ENCODE peak calls at places on chromosomes 12 and 14, in four cellular contexts. K is neuronal stem cell, P is sigmoid colon, U is astrocyte. L is an unnamed sample.
A peak's percentile ranks its signal among the peaks of the same experiment; 100 is the strongest.

GRCh38 chr12:92921877-92922276 is 7.2 kb downstream of the EEA1 start:
- DNase-seq in K (no peak), P (no peak), U (no peak), L (no peak)

GRCh38 chr14:21087294-21088091 is 11.0 kb downstream of the ZNF219 start:
- DNase-seq in K (peak; percentile 74), P (no peak), U (peak; percentile 93), L (peak; percentile 84)

GRCh38 chr14:57749267-57749666 is 116.6 kb downstream of the SLC35F4 start:
- DNase-seq in K (no peak), P (no peak), U (peak; percentile 51), L (peak; percentile 89)

GRCh38 chr14:41302776-41303175 is 303.9 kb upstream of the LRFN5 start:
- DNase-seq in K (peak; percentile 57), P (no peak), U (no peak), L (no peak)

GRCh38 chr14:50865677-50866076 is 6.2 kb upstream of the ABHD12B start:
- DNase-seq in K (no peak), P (no peak), U (no peak), L (no peak)

GRCh38 chr12:47935196-47935595 is 28.2 kb upstream of the TMEM106C start:
- DNase-seq in K (no peak), P (peak; percentile 75), U (peak; percentile 66), L (no peak)

GRCh38 chr14:59249029-59249428 is 60.6 kb downstream of the DAAM1 start:
- DNase-seq in K (no peak), P (no peak), U (no peak), L (no peak)

GRCh38 chr12:44240186-44240585 is 404.3 kb downstream of the TMEM117 start:
- DNase-seq in K (no peak), P (no peak), U (no peak), L (no peak)

GRCh38 chr12:6943719-6944380 is at the start of the genes C12orf57 and RNU7-1:
- DNase-seq in K (peak; percentile 76), P (peak; percentile 92), U (peak; percentile 84), L (peak; percentile 89)

GRCh38 chr14:89921346-89921745 is 33.2 kb downstream of the EFCAB11 start:
- DNase-seq in K (no peak), P (no peak), U (peak; percentile 49), L (peak; percentile 50)

GRCh38 chr12:13864081-13864673 is 117.2 kb downstream of the GRIN2B start:
- DNase-seq in K (peak; percentile 57), P (peak; percentile 79), U (peak; percentile 16), L (peak; percentile 56)
- H3K4me3 ChIP-seq in K (no peak overlapping the region), P (no peak overlapping the region), U (no peak overlapping the region), L (no peak overlapping the region)

GRCh38 chr14:69931960-69932359 is 52.7 kb downstream of the SMOC1 start:
- DNase-seq in K (no peak), P (no peak), U (no peak), L (no peak)
- H3K4me3 ChIP-seq in K (no peak overlapping the region), P (no peak overlapping the region), U (no peak overlapping the region), L (no peak overlapping the region)

DNA sequence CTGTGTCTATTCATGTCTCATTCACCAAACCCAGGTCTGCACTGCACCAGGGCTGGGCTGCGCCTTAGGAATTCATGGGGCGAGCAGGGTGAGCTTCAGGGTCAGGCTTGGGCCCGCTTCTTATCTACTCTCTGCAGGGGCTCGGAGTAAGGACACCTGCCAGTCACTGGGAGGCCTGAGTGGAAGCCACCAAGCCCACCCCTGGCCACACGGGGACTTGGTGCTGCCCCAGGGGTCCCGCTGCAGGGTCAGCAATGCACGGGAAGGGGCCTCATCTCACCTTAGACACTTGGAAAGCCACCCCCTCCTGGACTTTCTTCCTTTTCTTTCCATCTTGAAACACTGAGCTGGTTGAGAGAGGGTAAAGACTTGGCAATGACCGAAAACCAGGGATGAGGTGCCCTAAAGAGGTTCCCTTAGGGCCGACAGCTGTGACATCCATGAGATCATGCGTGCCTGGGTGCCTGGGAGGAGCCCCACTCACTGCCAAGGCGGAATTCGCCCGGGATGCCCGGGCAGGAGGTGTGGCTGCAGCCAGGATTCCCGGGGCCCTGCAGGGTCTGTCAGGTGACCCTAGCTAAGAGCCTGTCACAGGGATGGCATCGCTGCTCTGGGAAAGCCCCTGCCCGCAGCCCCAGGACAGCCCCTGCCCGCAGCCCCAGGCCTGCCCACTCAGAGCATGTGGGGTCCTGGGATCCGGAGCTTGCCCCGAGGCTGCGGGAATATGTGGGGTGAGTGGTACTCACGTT is 45.5 kb upstream of the EML1 start:
- DNase-seq in K (no peak), P (no peak), U (no peak), L (no peak)
- H3K4me3 ChIP-seq in K (no peak overlapping the region), P (no peak overlapping the region), U (no peak overlapping the region), L (no peak overlapping the region)

GRCh38 chr14:96206461-96206860 is 1.8 kb downstream of the BDKRB2 start:
- DNase-seq in K (no peak), P (no peak), U (no peak), L (no peak)
- H3K4me3 ChIP-seq in K (no peak overlapping the region), P (peak overlapping the region; percentile 55), U (no peak overlapping the region), L (no peak overlapping the region)

DNA sequence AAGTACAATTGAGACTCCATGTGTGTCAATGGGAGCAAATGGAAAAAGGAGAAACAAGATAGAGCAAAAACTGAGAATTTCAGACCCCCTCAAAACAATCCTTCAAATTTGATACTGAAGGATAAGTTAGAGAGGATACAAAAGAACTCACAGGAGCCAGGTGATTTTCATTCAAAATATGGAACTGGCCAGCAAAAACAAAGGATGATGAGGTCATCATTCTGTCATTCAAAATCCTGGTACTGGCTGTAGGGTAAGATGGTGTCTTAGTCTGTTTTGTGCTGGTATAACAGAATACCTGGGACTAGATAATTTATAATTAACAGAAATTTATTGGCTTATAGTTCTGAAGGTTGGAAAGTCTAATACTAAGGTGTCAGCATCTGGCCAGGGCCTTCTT is 80.6 kb downstream of the LMNTD1 start:
- DNase-seq in K (no peak), P (no peak), U (no peak), L (no peak)
- H3K4me3 ChIP-seq in K (no peak overlapping the region), P (no peak overlapping the region), U (no peak overlapping the region), L (no peak overlapping the region)

L was measured in bronchial epithelial cell.